ENCODE peak calls at places on chromosome 6, in seven cellular contexts. O, J, Z, Q, X, K and C are unnamed samples.

GRCh38 chr6:118103381-118104105 is 196.5 kb downstream of the SLC35F1 start:
- DNase-seq in O (no peak), Z (no peak), K (no peak), X (no peak), J (no peak), Q (no peak), C (peak)

GRCh38 chr6:90432937-90433336 is 136.3 kb upstream of the BACH2 start:
- DNase-seq in J (no peak), X (no peak), Q (no peak), O (no peak), K (no peak), Z (no peak), C (no peak)

GRCh38 chr6:161443868-161444267 is 170.0 kb upstream of the AGPAT4 start:
- DNase-seq in Z (no peak), Q (no peak), K (no peak), X (no peak), J (no peak), O (no peak), C (no peak)

GRCh38 chr6:129842881-129843409 is 18.2 kb downstream of the TMEM244 start:
- DNase-seq in K (no peak), J (no peak), Q (no peak), Z (no peak), O (no peak), X (no peak), C (no peak)

GRCh38 chr6:105389543-105389942 is 13.3 kb downstream of the PREP start:
- DNase-seq in Z (no peak), J (no peak), Q (no peak), K (no peak), X (no peak), O (no peak), C (no peak)

GRCh38 chr6:127489248-127489647 is 29.9 kb downstream of the MTCL3 start:
- DNase-seq in Z (no peak), Q (no peak), X (no peak), J (no peak), K (no peak), O (no peak), C (no peak)

GRCh38 chr6:137025786-137026730 is 18.7 kb downstream of the IL20RA start:
- DNase-seq in X (no peak), O (no peak), K (no peak), Q (peak), J (peak), Z (no peak), C (peak)

GRCh38 chr6:34020278-34020677 is 125.6 kb downstream of the GRM4 start:
- DNase-seq in Q (no peak), J (no peak), X (no peak), K (no peak), O (no peak), Z (no peak), C (no peak)

GRCh38 chr6:37242429-37243052 is 15.0 kb upstream of the TBC1D22B start:
- DNase-seq in Z (no peak), J (peak), K (no peak), Q (peak), O (no peak), X (peak), C (peak)

GRCh38 chr6:107957165-107957908 is 671 bp downstream of the SEC63 start:
- DNase-seq in O (peak), Z (peak), X (peak), J (peak), K (peak), Q (peak), C (peak)

GRCh38 chr6:136737343-136738177 is 54.7 kb downstream of the MAP3K5 start:
- DNase-seq in Z (no peak), Q (no peak), J (no peak), K (no peak), O (no peak), X (peak), C (no peak)

GRCh38 chr6:17042422-17043147 is 59.3 kb upstream of the STMND1 start:
- DNase-seq in Q (peak), Z (peak), K (peak), X (peak), O (peak), J (peak), C (no peak)

GRCh38 chr6:84026721-84027164 is 6.8 kb upstream of the MRAP2 start:
- DNase-seq in K (no peak), O (no peak), Q (no peak), X (no peak), J (no peak), Z (no peak), C (no peak)

GRCh38 chr6:156718647-156719394 is 58.4 kb upstream of the ARID1B start:
- DNase-seq in K (no peak), Q (no peak), J (peak), Z (no peak), X (peak), O (no peak), C (no peak)

GRCh38 chr6:53701333-53702073 is 35.9 kb upstream of the KLHL31 start:
- DNase-seq in J (no peak), O (no peak), X (no peak), Q (no peak), Z (no peak), K (no peak), C (no peak)

GRCh38 chr6:9100869-9101575 is 665.7 kb upstream of the SLC35B3 start:
- DNase-seq in J (no peak), O (no peak), Q (no peak), Z (no peak), X (no peak), K (no peak), C (no peak)

GRCh38 chr6:124683507-124683906 is 278.7 kb upstream of the RNF217 start:
- DNase-seq in J (no peak), Z (no peak), X (no peak), K (no peak), O (no peak), Q (no peak), C (no peak)

GRCh38 chr6:11268978-11269377 is 36.5 kb upstream of the NEDD9 start:
- DNase-seq in K (no peak), X (no peak), J (no peak), Z (no peak), Q (no peak), O (no peak), C (no peak)

GRCh38 chr6:154276810-154277577 is 79.6 kb downstream of the IPCEF1 start:
- DNase-seq in K (no peak), Q (no peak), X (peak), O (no peak), Z (no peak), J (peak), C (no peak)

GRCh38 chr6:24929255-24929654 is 6.5 kb downstream of the RIPOR2 start:
- DNase-seq in J (no peak), O (no peak), Q (no peak), K (no peak), X (no peak), Z (no peak), C (no peak)

GRCh38 chr6:124967444-124967843 is 5.2 kb downstream of the RNF217 start:
- DNase-seq in J (peak), K (no peak), X (no peak), Q (no peak), Z (no peak), O (no peak), C (no peak)

GRCh38 chr6:164640946-164641345 is 668.5 kb downstream of the C6orf118 start:
- DNase-seq in J (peak), Z (no peak), O (no peak), X (no peak), Q (no peak), K (peak), C (no peak)

GRCh38 chr6:111952821-111953535 is 79.7 kb upstream of the FYN start:
- DNase-seq in J (peak), K (no peak), Q (no peak), O (no peak), Z (no peak), X (no peak), C (no peak)

GRCh38 chr6:136522636-136523035 is 27.6 kb downstream of the MAP7 start:
- DNase-seq in K (no peak), J (no peak), Q (no peak), O (no peak), Z (no peak), X (no peak), C (no peak)

GRCh38 chr6:38897507-38897906 is 151.1 kb upstream of the GLP1R start:
- DNase-seq in Z (no peak), O (no peak), J (no peak), X (no peak), Q (no peak), K (no peak), C (no peak)

GRCh38 chr6:144659202-144659731 is 374.1 kb downstream of the UTRN start:
- DNase-seq in Q (peak), J (no peak), O (peak), K (no peak), Z (peak), X (peak), C (no peak)

GRCh38 chr6:157668690-157669089 is 154.4 kb upstream of the SNX9 start:
- DNase-seq in O (no peak), J (no peak), Q (no peak), X (no peak), Z (no peak), K (no peak), C (no peak)

GRCh38 chr6:126696921-126697693 is 357.2 kb downstream of the CENPW start:
- DNase-seq in O (no peak), X (no peak), Z (no peak), K (no peak), J (no peak), Q (no peak), C (no peak)

GRCh38 chr6:135759831-135760230 is 91.7 kb upstream of the PDE7B start:
- DNase-seq in Z (no peak), K (no peak), J (peak), Q (peak), X (peak), O (no peak), C (no peak)